ENCODE peak calls at places on chromosomes 5 and 9, in eight cellular contexts. F is SK-MEL-5; S is heart left ventricle; L is CD4-positive, alpha-beta memory T cell; V is T-cell; P is gastrocnemius medialis; M is LNCaP clone FGC; O is GM19239. J is an unnamed sample.

GRCh38 chr5:127299678-127300077 is 9.1 kb downstream of the MEGF10 start:
- DNase-seq in M (no peak), P (no peak), V (no peak), S (no peak), L (no peak), O (no peak), F (peak), J (peak)

GRCh38 chr9:126165755-126166154 is 160.9 kb upstream of the MVB12B start:
- DNase-seq in P (no peak), L (no peak), O (no peak), V (no peak), M (no peak), F (no peak), S (no peak), J (no peak)

GRCh38 chr5:69105996-69106906 is 12.4 kb downstream of the SLC30A5 start:
- DNase-seq in P (no peak), F (no peak), V (no peak), L (no peak), O (no peak), S (no peak), M (no peak), J (no peak)

GRCh38 chr9:115254217-115254616 is 136.3 kb upstream of the TNC start:
- DNase-seq in V (no peak), L (no peak), S (no peak), O (no peak), M (no peak), F (no peak), P (no peak), J (no peak)

GRCh38 chr9:128406848-128407391 is 13.7 kb upstream of the CERCAM start:
- DNase-seq in S (no peak), L (no peak), F (peak), P (no peak), V (no peak), O (no peak), M (no peak), J (no peak)

GRCh38 chr5:180784497-180785097 is 18.0 kb downstream of the MGAT1 start:
- DNase-seq in M (peak), S (peak), P (peak), L (peak), O (peak), F (peak), V (peak), J (peak)

GRCh38 chr5:24325306-24325832 is 319.4 kb downstream of the CDH10 start:
- DNase-seq in S (no peak), O (no peak), V (no peak), L (no peak), F (no peak), M (no peak), P (no peak), J (no peak)

GRCh38 chr5:103283869-103284268 is 25.3 kb downstream of the MACIR start:
- DNase-seq in O (no peak), V (no peak), P (no peak), F (no peak), M (no peak), L (no peak), S (no peak), J (no peak)

GRCh38 chr5:132064738-132065331 is 4.4 kb downstream of the IL3 start:
- DNase-seq in L (peak), S (peak), P (peak), O (peak), V (peak), F (peak), M (peak), J (peak)

GRCh38 chr5:40680741-40681350 is 1.1 kb downstream of the PTGER4 start:
- DNase-seq in S (no peak), M (no peak), F (no peak), V (peak), P (no peak), O (no peak), L (peak), J (no peak)

GRCh38 chr9:83304686-83305085 is 233.5 kb downstream of the FRMD3 start:
- DNase-seq in S (peak), L (no peak), V (no peak), F (no peak), O (no peak), M (no peak), P (peak), J (no peak)

GRCh38 chr5:83342475-83342874 is 129.1 kb upstream of the VCAN start:
- DNase-seq in F (no peak), M (no peak), O (no peak), V (no peak), S (no peak), L (no peak), P (no peak), J (no peak)

GRCh38 chr5:52945040-52945439 is 44.1 kb upstream of the ITGA2 start:
- DNase-seq in V (no peak), S (no peak), P (no peak), L (no peak), M (no peak), F (no peak), O (no peak), J (no peak)

J was measured in T47D.